ENCODE peak calls at places on chromosomes 5 and 9, in six cellular contexts. S is stomach, A is body of pancreas, F is neural progenitor cell, D is esophagus squamous epithelium, C is PC-3. T is an unnamed sample. For H3K27me3, the result is how much of the 10 kb centered on the place peaks cover.

GRCh38 chr5:8770431-8770830 is 775.4 kb downstream of the SEMA5A start:
- DNase-seq in S (no peak), D (no peak), C (peak), F (no peak), A (no peak), T (no peak)

GRCh38 chr5:98108497-98108896 is 665.0 kb upstream of the RGMB start:
- DNase-seq in S (no peak), A (no peak), F (no peak), C (peak), D (no peak), T (no peak)

GRCh38 chr5:170109059-170110031 is 3.6 kb downstream of the FOXI1 start:
- DNase-seq in D (no peak), S (no peak), A (no peak), F (no peak), C (no peak), T (no peak)

GRCh38 chr5:128062172-128062746 is 21.3 kb upstream of the SLC12A2 start:
- DNase-seq in A (no peak), S (no peak), C (peak), F (no peak), D (no peak), T (no peak)

GRCh38 chr9:116284518-116284917 is 130.9 kb downstream of the PAPPA start:
- DNase-seq in A (no peak), F (no peak), S (no peak), D (no peak), C (no peak), T (no peak)

GRCh38 chr5:37839441-37840035 is 303 bp downstream of the GDNF start:
- DNase-seq in D (no peak), C (peak), F (peak), S (no peak), A (peak), T (no peak)

GRCh38 chr5:54671111-54671531 is 153.6 kb downstream of the SNX18 start:
- DNase-seq in F (no peak), D (no peak), C (no peak), A (no peak), S (no peak), T (peak)

GRCh38 chr5:115418788-115419187 is 122.3 kb upstream of the CCDC112 start:
- DNase-seq in A (peak), F (no peak), C (peak), S (no peak), D (no peak), T (no peak)

GRCh38 chr5:103060414-103060954 is 59.5 kb downstream of the GIN1 start:
- DNase-seq in S (no peak), F (no peak), A (no peak), D (no peak), C (peak), T (no peak)

GRCh38 chr5:32330126-32330971 is 17.6 kb upstream of the MTMR12 start:
- DNase-seq in C (no peak), D (no peak), A (no peak), F (no peak), S (no peak), T (no peak)

DNA sequence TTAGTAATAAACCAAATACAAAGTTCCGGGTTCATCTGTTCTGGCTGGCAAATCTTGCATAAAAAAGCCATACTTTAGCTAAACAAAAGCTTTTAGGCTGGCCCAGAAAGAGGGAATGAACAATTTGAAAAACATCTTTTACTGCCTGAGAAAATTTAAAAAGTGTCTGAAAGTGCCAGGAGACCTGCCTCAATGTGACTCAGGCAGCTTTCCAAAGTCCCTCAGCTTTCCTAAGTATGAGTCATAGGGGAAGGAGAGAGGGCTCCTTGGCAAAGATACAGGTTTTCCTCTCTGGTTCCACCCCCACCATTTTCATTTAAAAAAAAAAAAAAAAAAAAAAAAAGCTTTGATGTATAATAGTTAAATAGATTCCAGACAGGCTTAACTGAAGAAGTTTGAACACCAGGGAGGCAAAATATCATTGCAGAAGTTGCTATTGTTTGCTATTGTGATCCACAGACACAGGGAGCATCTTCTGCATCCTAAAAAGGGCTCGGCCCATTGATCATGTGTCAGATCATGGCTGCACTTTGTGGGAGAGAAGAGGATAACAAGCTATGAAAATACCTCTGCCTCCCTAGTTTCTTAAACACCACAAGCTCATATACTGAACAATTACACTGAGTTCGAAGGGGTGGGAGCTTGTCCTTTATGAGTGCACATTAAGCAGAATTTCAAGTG is 71.5 kb downstream of the MRPS27 start:
- DNase-seq in F (no peak), A (peak), D (no peak), C (peak), S (no peak), T (peak)
- H3K27me3 ChIP-seq in F (under half), A (under half), D (under half), C (under half), S (under half), T (under half)

DNA sequence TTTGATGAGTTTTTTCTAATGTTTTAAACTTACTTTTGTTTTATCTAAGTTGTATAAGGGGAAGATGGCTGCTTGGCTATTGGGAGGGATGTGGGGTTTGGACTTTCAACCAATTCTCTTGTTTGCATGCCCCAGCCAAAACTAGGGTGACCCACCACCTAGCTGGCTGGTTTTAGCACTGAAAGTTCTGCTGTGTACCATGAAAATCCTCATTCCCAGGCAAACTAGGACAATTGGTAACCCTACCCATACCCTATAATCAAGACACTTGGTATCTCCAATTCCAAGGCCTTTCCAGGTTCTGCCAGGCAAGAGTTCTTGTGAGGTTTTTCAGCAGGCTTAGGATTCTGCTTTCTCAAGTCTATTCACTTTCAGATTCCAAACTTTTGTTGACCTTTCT is 13.1 kb downstream of the RAB3C start:
- DNase-seq in A (no peak), C (no peak), F (no peak), D (no peak), S (no peak), T (no peak)
- H3K4me3 ChIP-seq in A (no peak), C (no peak), F (no peak), D (no peak), S (no peak), T (no peak)

GRCh38 chr9:98369066-98369425 is 113.6 kb upstream of the TBC1D2 start:
- DNase-seq in C (no peak), S (no peak), F (no peak), A (no peak), D (no peak), T (no peak)

GRCh38 chr9:98370300-98370975 is 115.0 kb upstream of the TBC1D2 start:
- DNase-seq in A (no peak), C (no peak), D (no peak), F (no peak), S (no peak), T (no peak)

GRCh38 chr9:98368366-98369065 is 113.1 kb upstream of the TBC1D2 start:
- DNase-seq in D (no peak), A (no peak), S (no peak), C (no peak), F (no peak), T (no peak)

GRCh38 chr9:98369896-98370295 is 114.4 kb upstream of the TBC1D2 start:
- DNase-seq in S (no peak), D (no peak), F (no peak), A (no peak), C (no peak), T (no peak)

GRCh38 chr9:98369471-98369870 is 114.0 kb upstream of the TBC1D2 start:
- DNase-seq in F (no peak), A (no peak), S (no peak), C (no peak), D (no peak), T (no peak)
- H3K27me3 ChIP-seq in F (under half), A (under half), S (under half), C (under half), D (under half), T (under half)

GRCh38 chr9:130685104-130685503 is 8.5 kb upstream of the EXOSC2 start:
- DNase-seq in S (no peak), F (no peak), C (no peak), A (no peak), D (no peak), T (no peak)

GRCh38 chr9:130682490-130683121 is 11.0 kb upstream of the EXOSC2 start:
- DNase-seq in S (peak), A (peak), D (no peak), F (peak), C (peak), T (peak)

GRCh38 chr9:130677252-130677651 is 12.9 kb downstream of the PRDM12 start:
- DNase-seq in S (no peak), A (no peak), D (no peak), F (no peak), C (no peak), T (no peak)

GRCh38 chr9:130680836-130681768 is 12.5 kb upstream of the EXOSC2 start:
- DNase-seq in C (peak), F (peak), D (no peak), A (peak), S (peak), T (peak)

DNA sequence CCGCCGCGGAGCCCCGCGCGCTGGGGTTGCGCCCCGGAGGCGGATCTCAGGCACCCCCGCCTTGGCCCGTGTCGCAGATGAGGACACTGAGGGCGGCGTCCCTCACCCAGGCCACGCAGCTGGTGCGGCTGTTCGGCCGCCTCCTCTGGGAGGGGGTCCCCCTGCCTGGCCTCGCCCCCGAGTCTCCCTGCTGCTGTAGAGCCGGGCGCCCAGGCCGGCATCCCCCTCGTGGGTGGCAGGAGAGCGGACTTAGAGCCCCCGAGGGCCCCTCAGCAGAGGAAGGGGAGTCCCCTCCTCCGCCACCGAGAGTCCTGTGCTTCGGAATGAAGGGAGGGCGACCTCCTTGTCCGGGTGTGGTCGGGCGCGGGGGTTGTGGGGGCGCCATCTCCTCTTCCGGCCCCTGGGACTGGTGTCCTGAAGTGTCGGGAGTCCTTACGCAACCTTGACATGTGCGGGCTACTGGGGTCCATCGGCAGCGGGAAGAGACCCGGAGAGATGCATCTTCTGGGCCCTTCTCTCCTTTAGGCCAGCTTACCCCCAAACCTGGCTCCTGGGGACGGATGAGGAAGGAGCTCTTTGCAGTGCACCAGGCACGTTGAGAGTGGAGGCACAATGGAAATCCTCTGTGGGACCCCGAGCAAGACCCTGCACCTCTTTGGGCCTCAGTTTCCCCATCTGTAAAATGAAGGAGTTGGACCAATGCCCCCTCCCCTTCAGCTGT is 11.7 kb upstream of the EXOSC2 start:
- DNase-seq in F (peak), D (no peak), S (no peak), A (peak), C (no peak), T (no peak)
- H3K4me3 ChIP-seq in F (peak), D (peak), S (peak), A (no peak), C (peak), T (peak)

DNA sequence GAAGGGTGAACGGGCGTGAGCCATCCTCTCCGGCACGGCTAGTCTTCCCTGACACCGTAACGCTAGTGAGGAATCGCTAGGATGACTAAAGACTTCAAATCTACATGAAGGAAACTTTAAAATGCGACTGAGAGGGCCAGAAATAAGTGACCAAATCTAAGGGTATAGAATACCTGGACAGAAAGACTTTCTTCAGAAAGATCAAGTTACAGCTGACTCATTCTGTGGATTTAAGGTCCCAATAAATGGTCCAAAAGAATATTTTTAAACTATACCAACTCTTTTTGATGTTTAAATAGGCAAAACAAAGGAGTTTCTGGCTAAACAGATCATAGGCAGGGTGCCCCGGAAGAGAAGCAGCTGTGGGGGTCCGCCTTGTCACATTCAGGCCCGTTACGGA is 38.9 kb upstream of the CEP72 start:
- DNase-seq in D (no peak), F (no peak), S (no peak), C (peak), A (no peak), T (no peak)
- H3K27me3 ChIP-seq in D (half or more), F (under half), S (under half), C (under half), A (under half), T (under half)